ENCODE peak calls at places on chromosomes 7 and 10, in five cellular contexts. One of them, this sample, is unnamed.

GRCh38 chr7:142438235-142438922 is 180.5 kb upstream of the PRSS58 start:
- DNase-seq in K562: peak; percentile 87
- DNase-seq in H1: peak; percentile 61
- DNase-seq in HepG2: peak; percentile 9
- DNase-seq in GM12891: no peak
- DNase-seq in this sample: no peak

GRCh38 chr7:71925663-71926062 is 486.5 kb downstream of the CALN1 start:
- DNase-seq in K562: no peak
- DNase-seq in H1: peak; percentile 59
- DNase-seq in HepG2: peak; percentile 40
- DNase-seq in GM12891: no peak
- DNase-seq in this sample: no peak

GRCh38 chr10:70856454-70856853 is 31.9 kb downstream of the PCBD1 start:
- DNase-seq in K562: no peak
- DNase-seq in H1: no peak
- DNase-seq in HepG2: no peak
- DNase-seq in GM12891: no peak
- DNase-seq in this sample: no peak

GRCh38 chr7:127437241-127437640 is 44.7 kb upstream of the ZNF800 start:
- DNase-seq in K562: no peak
- DNase-seq in H1: no peak
- DNase-seq in HepG2: no peak
- DNase-seq in GM12891: no peak
- DNase-seq in this sample: no peak

GRCh38 chr10:24642921-24643678 is 80.6 kb downstream of the ARHGAP21 start:
- DNase-seq in K562: peak; percentile 21
- DNase-seq in H1: no peak
- DNase-seq in HepG2: peak; percentile 89
- DNase-seq in GM12891: no peak
- DNase-seq in this sample: no peak

GRCh38 chr10:74681917-74682627 is 144.3 kb upstream of the KAT6B start:
- DNase-seq in K562: no peak
- DNase-seq in H1: no peak
- DNase-seq in HepG2: no peak
- DNase-seq in GM12891: no peak
- DNase-seq in this sample: no peak

GRCh38 chr7:80039255-80039884 is 95.3 kb upstream of the GNAI1 start:
- DNase-seq in K562: no peak
- DNase-seq in H1: no peak
- DNase-seq in HepG2: no peak
- DNase-seq in GM12891: no peak
- DNase-seq in this sample: no peak

GRCh38 chr10:84336406-84336805 is 8.0 kb downstream of the CCSER2 start:
- DNase-seq in K562: no peak
- DNase-seq in H1: no peak
- DNase-seq in HepG2: no peak
- DNase-seq in GM12891: no peak
- DNase-seq in this sample: no peak

GRCh38 chr10:23525406-23525805 is 86.5 kb downstream of the OTUD1 start:
- DNase-seq in K562: no peak
- DNase-seq in H1: no peak
- DNase-seq in HepG2: peak; percentile 4
- DNase-seq in GM12891: no peak
- DNase-seq in this sample: no peak

GRCh38 chr7:30869794-30870491 is 41.7 kb upstream of the AQP1 start:
- DNase-seq in K562: no peak
- DNase-seq in H1: no peak
- DNase-seq in HepG2: no peak
- DNase-seq in GM12891: no peak
- DNase-seq in this sample: no peak

GRCh38 chr7:73894851-73895441 is 34.0 kb downstream of the TMEM270 start:
- DNase-seq in K562: peak; percentile 39
- DNase-seq in H1: no peak
- DNase-seq in HepG2: no peak
- DNase-seq in GM12891: no peak
- DNase-seq in this sample: no peak
- TF ChIP-seq POLR2AphosphoS5 in K562: no peak
- TF ChIP-seq POLR2AphosphoS5 in H1: no peak
- TF ChIP-seq POLR2AphosphoS5 in HepG2: no peak
- TF ChIP-seq POLR2AphosphoS5 in GM12891: no peak
- TF ChIP-seq POLR2AphosphoS5 in this sample: no peak

GRCh38 chr10:110205051-110205675 is 2.2 kb upstream of the MXI1 start:
- DNase-seq in K562: no peak
- DNase-seq in H1: no peak
- DNase-seq in HepG2: no peak
- DNase-seq in GM12891: no peak
- DNase-seq in this sample: no peak

GRCh38 chr10:110209399-110209925 is 2.1 kb downstream of the MXI1 start:
- DNase-seq in K562: peak; percentile 13
- DNase-seq in H1: peak; percentile 59
- DNase-seq in HepG2: no peak
- DNase-seq in GM12891: no peak
- DNase-seq in this sample: no peak

GRCh38 chr10:110208614-110209398 is 1.4 kb downstream of the MXI1 start:
- DNase-seq in K562: peak; percentile 31
- DNase-seq in H1: no peak
- DNase-seq in HepG2: no peak
- DNase-seq in GM12891: peak; percentile 34
- DNase-seq in this sample: peak; percentile 34

GRCh38 chr10:110207805-110208613 is 604 bp downstream of the MXI1 start:
- DNase-seq in K562: peak; percentile 42
- DNase-seq in H1: peak; percentile 67
- DNase-seq in HepG2: no peak
- DNase-seq in GM12891: peak; percentile 29
- DNase-seq in this sample: no peak

GRCh38 chr10:110206988-110207804 is at the start of gene MXI1:
- DNase-seq in K562: peak; percentile 64
- DNase-seq in H1: peak; percentile 78
- DNase-seq in HepG2: peak; percentile 44
- DNase-seq in GM12891: peak; percentile 50
- DNase-seq in this sample: peak; percentile 40
- TF ChIP-seq POLR2A in K562: peak; percentile 63
- TF ChIP-seq POLR2A in H1: no peak
- TF ChIP-seq POLR2A in HepG2: peak; percentile 66
- TF ChIP-seq POLR2A in GM12891: no peak
- TF ChIP-seq POLR2A in this sample: no peak

GRCh38 chr7:47430422-47430821 is 151.5 kb downstream of the TNS3 start:
- DNase-seq in K562: no peak
- DNase-seq in H1: no peak
- DNase-seq in HepG2: no peak
- DNase-seq in GM12891: no peak
- DNase-seq in this sample: no peak
- TF ChIP-seq TAF1 in K562: no peak
- TF ChIP-seq TAF1 in H1: no peak
- TF ChIP-seq TAF1 in HepG2: no peak
- TF ChIP-seq TAF1 in GM12891: no peak
- TF ChIP-seq TAF1 in this sample: no peak

GRCh38 chr10:132448248-132448731 is 51.3 kb downstream of the PWWP2B start:
- DNase-seq in K562: peak; percentile 81
- DNase-seq in H1: no peak
- DNase-seq in HepG2: no peak
- DNase-seq in GM12891: peak; percentile 63
- DNase-seq in this sample: no peak
- TF ChIP-seq POLR2AphosphoS5 in K562: no peak
- TF ChIP-seq POLR2AphosphoS5 in H1: no peak
- TF ChIP-seq POLR2AphosphoS5 in HepG2: no peak
- TF ChIP-seq POLR2AphosphoS5 in GM12891: no peak
- TF ChIP-seq POLR2AphosphoS5 in this sample: no peak

GRCh38 chr10:72319416-72320254 is 35.1 kb downstream of the DNAJB12 start:
- DNase-seq in K562: peak; percentile 58
- DNase-seq in H1: peak; percentile 83
- DNase-seq in HepG2: peak; percentile 86
- DNase-seq in GM12891: peak; percentile 76
- DNase-seq in this sample: peak; percentile 85
- TF ChIP-seq POLR2A in K562: no peak
- TF ChIP-seq POLR2A in H1: no peak
- TF ChIP-seq POLR2A in HepG2: no peak
- TF ChIP-seq POLR2A in GM12891: no peak
- TF ChIP-seq POLR2A in this sample: peak; percentile 48

GRCh38 chr10:97852277-97852676 is 2.6 kb downstream of the GOLGA7B start:
- DNase-seq in K562: no peak
- DNase-seq in H1: no peak
- DNase-seq in HepG2: no peak
- DNase-seq in GM12891: no peak
- DNase-seq in this sample: no peak

GRCh38 chr10:97850446-97850845 is 803 bp downstream of the GOLGA7B start:
- DNase-seq in K562: no peak
- DNase-seq in H1: no peak
- DNase-seq in HepG2: no peak
- DNase-seq in GM12891: no peak
- DNase-seq in this sample: no peak

GRCh38 chr10:97851341-97852001 is 1.8 kb downstream of the GOLGA7B start:
- DNase-seq in K562: no peak
- DNase-seq in H1: no peak
- DNase-seq in HepG2: no peak
- DNase-seq in GM12891: no peak
- DNase-seq in this sample: no peak

GRCh38 chr10:97849101-97849490 is 547 bp upstream of the GOLGA7B start:
- DNase-seq in K562: no peak
- DNase-seq in H1: no peak
- DNase-seq in HepG2: no peak
- DNase-seq in GM12891: no peak
- DNase-seq in this sample: no peak

DNA sequence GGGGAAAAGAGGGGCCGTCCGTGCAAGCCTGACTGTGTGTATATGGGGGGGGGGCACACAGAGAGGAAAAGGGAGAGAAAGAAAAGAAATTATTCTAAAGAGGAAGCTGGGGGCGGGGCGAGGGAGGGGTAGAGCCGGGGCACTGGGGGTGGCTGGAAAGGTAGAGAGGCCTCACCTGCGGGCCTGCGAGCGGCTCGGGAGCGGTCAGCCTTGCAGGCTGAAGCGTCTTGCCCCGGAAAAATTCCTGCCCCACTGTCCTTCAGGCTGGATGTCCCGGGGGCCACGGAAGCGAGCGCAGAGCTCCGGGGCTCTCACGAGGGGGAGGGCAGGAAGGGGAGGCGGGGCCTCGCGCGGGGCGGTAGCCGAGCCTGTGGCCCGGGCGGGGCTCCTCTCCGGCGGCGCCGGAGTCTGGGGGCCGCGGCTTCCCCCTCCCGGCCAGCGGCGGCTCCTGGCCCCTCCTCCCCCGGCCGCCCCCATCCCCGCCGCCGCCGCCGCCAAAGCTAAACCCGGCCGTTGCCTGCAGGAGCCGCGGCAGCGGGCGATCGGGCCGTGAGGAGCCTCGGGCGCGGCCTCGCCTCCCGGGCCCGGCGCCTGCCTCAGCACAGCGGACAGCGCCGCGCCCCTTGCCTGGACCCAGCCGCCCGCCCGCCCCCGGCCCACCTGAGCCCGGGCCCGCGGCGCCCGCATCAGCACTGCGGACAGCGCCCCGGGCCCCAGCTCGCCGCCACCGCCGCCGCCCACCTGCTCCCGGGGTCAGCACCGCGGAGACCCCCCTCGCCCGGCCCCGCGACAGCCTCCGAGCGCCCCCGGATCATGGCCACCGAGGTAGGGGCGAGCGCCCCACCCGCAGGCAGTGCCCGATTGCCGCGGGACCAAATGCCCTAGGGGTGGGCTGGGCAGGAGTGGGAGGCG is at the start of gene GOLGA7B:
- DNase-seq in K562: peak; percentile 86
- DNase-seq in H1: peak; percentile 86
- DNase-seq in HepG2: peak; percentile 5
- DNase-seq in GM12891: peak; percentile 65
- DNase-seq in this sample: peak; percentile 63
- TF ChIP-seq TAF1 in K562: no peak
- TF ChIP-seq TAF1 in H1: no peak
- TF ChIP-seq TAF1 in HepG2: no peak
- TF ChIP-seq TAF1 in GM12891: no peak
- TF ChIP-seq TAF1 in this sample: no peak

DNA sequence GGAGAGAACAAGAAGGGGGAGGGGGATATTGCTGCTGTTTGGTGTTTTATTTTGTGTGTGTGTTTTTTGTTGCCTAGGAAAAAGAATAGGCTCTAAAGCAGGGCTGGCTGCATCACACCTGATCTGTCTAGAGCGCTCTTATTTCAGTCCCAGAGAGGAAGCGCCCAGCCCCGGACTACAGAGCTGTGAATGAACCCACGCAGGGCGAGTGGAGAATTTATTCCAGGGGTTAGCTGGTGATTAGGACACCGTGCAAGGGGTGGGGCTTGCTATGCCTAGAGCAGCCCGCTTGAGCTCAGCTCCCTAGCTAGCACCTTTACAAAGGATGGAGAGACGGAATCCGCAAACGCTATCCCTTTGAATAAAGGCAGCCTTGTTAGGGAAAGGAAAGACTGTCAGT is 642 bp upstream of the FAM13C start:
- DNase-seq in K562: no peak
- DNase-seq in H1: peak; percentile 66
- DNase-seq in HepG2: no peak
- DNase-seq in GM12891: no peak
- DNase-seq in this sample: no peak
- TF ChIP-seq POLR2AphosphoS5 in K562: no peak
- TF ChIP-seq POLR2AphosphoS5 in H1: no peak
- TF ChIP-seq POLR2AphosphoS5 in HepG2: no peak
- TF ChIP-seq POLR2AphosphoS5 in GM12891: no peak
- TF ChIP-seq POLR2AphosphoS5 in this sample: no peak

DNA sequence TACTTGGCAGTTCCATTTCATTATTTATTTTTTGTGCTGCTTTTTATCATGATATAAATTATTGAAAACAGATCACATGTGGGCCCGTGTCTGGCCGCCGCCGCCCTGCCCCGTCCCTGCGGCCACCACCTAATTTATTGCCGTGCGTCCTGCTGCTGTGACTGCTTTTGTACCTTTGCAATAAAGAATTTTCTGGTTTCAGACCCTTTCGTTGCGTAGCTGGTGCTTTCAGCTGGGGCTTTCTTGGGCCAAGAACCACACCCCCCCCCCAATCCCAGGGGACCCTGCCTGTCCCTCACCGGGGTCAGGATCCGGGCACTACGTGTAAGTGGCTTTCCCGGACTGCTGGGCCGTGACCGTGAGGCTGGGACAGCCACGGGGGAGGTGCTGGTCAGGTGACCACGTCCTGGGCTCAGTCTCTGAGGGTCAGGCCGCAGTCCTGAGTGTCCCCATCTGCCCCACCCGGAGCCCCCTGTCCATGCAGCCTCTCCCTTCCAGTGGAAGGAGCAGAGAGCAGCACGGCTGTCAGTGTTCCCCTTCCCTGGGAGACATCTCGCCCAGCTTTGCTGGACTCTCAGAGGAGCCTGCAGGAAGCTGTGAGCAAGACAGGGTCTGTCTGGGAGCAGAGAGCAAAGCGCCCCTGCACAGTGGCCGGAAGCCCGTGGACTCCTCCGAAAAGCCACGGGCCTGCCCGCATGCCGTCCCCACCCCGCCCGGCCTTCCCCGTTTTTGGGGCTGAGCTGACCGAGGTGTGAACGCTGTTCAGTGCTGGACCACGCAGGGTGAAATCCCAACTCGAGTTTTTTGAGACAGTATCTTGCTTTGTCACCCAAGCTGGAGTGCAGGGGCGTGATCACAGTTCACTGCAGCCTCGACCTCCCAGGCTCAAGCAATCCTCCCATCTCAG is 12.6 kb downstream of the MAFK start:
- DNase-seq in K562: no peak
- DNase-seq in H1: no peak
- DNase-seq in HepG2: no peak
- DNase-seq in GM12891: no peak
- DNase-seq in this sample: no peak
- TF ChIP-seq POLR2A in K562: no peak
- TF ChIP-seq POLR2A in H1: no peak
- TF ChIP-seq POLR2A in HepG2: no peak
- TF ChIP-seq POLR2A in GM12891: peak; percentile 5
- TF ChIP-seq POLR2A in this sample: peak; percentile 29